ENCODE peak calls at places on chromosomes 4 and X, in four cellular contexts. W, I, C and Z are unnamed samples.

GRCh38 chr4:128979934-128980333 is 113.4 kb downstream of the SCLT1 start:
- DNase-seq in W (peak; percentile 93), I (no peak), C (peak; percentile 82), Z (no peak)

GRCh38 chr4:41640905-41641304 is 102.9 kb downstream of the LIMCH1 start:
- DNase-seq in C (no peak), I (no peak), W (no peak), Z (no peak)

GRCh38 chr4:112842513-112842912 is 205.6 kb downstream of the LARP7 start:
- DNase-seq in I (no peak), C (no peak), W (no peak), Z (no peak)

GRCh38 chr4:140609548-140610425 is 41.0 kb upstream of the UCP1 start:
- DNase-seq in C (peak; percentile 51), W (peak; percentile 36), I (no peak), Z (peak; percentile 79)

GRCh38 chr4:14783011-14783877 is 219.0 kb upstream of the CPEB2 start:
- DNase-seq in W (peak; percentile 63), C (peak; percentile 98), I (no peak), Z (no peak)

GRCh38 chrX:24259544-24260240 is 54.2 kb downstream of the SUPT20HL2 start:
- DNase-seq in W (peak; percentile 63), C (peak; percentile 67), I (peak; percentile 37), Z (peak; percentile 63)

GRCh38 chr4:146490106-146490505 is 31.6 kb downstream of the SLC10A7 start:
- DNase-seq in W (no peak), I (no peak), C (no peak), Z (no peak)

GRCh38 chrX:118498351-118498750 is 2.7 kb downstream of the DOCK11 start:
- DNase-seq in W (no peak), I (no peak), C (no peak), Z (no peak)

GRCh38 chrX:41588271-41588670 is 100.5 kb upstream of the GPR34 start:
- DNase-seq in C (no peak), W (no peak), I (no peak), Z (no peak)

GRCh38 chrX:119118780-119119395 is 8.7 kb downstream of the KIAA1210 start:
- DNase-seq in W (peak; percentile 24), I (peak; percentile 56), C (peak; percentile 41), Z (peak; percentile 71)

GRCh38 chrX:39507034-39507433 is 590.7 kb downstream of the BCOR start:
- DNase-seq in I (peak; percentile 83), W (no peak), C (no peak), Z (peak; percentile 12)

GRCh38 chr4:189084671-189085070 is 856.0 kb upstream of the FRG1 start:
- DNase-seq in W (no peak), C (no peak), I (no peak), Z (no peak)

GRCh38 chr4:140150636-140150885 is 3.4 kb downstream of the MAML3 start:
- DNase-seq in W (no peak), C (no peak), I (peak; percentile 89), Z (peak; percentile 79)

GRCh38 chr4:8101213-8101781 is 57.3 kb downstream of the ABLIM2 start:
- DNase-seq in I (no peak), W (no peak), C (peak; percentile 64), Z (no peak)

GRCh38 chr4:110085131-110085530 is 113.3 kb downstream of the ELOVL6 start:
- DNase-seq in C (peak; percentile 40), W (peak; percentile 38), I (no peak), Z (no peak)

GRCh38 chr4:151865744-151866143 is 104.9 kb upstream of the GATB start:
- DNase-seq in W (no peak), I (no peak), C (no peak), Z (no peak)

GRCh38 chrX:12567857-12568256 is 223.4 kb upstream of the PRPS2 start:
- DNase-seq in I (no peak), W (no peak), C (peak; percentile 28), Z (peak; percentile 48)

GRCh38 chr4:54912155-54912554 is 213.2 kb downstream of the KDR start:
- DNase-seq in W (no peak), I (no peak), C (no peak), Z (no peak)

GRCh38 chrX:143757375-143757774 is 36.8 kb upstream of the SPANXN2 start:
- DNase-seq in C (no peak), I (peak; percentile 7), W (no peak), Z (no peak)

GRCh38 chr4:85747871-85748491 is 273.0 kb downstream of the ARHGAP24 start:
- DNase-seq in W (peak; percentile 75), C (peak; percentile 80), I (peak; percentile 31), Z (peak; percentile 61)

GRCh38 chr4:111802191-111802590 is 343.1 kb upstream of the FAM241A start:
- DNase-seq in C (peak; percentile 33), W (no peak), I (no peak), Z (no peak)

GRCh38 chr4:156976147-156976546 is 4.5 kb upstream of the PDGFC start:
- DNase-seq in W (peak; percentile 92), C (peak; percentile 70), I (no peak), Z (no peak)

GRCh38 chr4:137421796-137422195 is 110.5 kb downstream of the PCDH18 start:
- DNase-seq in W (peak; percentile 50), C (no peak), I (no peak), Z (no peak)

GRCh38 chrX:37302569-37302968 is 46.6 kb upstream of the PRRG1 start:
- DNase-seq in W (peak; percentile 6), C (peak; percentile 20), I (peak; percentile 23), Z (no peak)

GRCh38 chr4:93337196-93337595 is 491.4 kb upstream of the ATOH1 start:
- DNase-seq in I (no peak), C (no peak), W (no peak), Z (no peak)

GRCh38 chr4:149711588-149711987 is 104.1 kb downstream of the IQCM start:
- DNase-seq in I (no peak), C (no peak), W (no peak), Z (no peak)

GRCh38 chr4:110508827-110509446 is 33.0 kb downstream of the ENPEP start:
- DNase-seq in I (no peak), W (peak; percentile 40), C (peak; percentile 40), Z (peak; percentile 69)

GRCh38 chr4:74047152-74047551 is 8.7 kb upstream of the CXCL3 start:
- DNase-seq in W (no peak), I (no peak), C (no peak), Z (no peak)

GRCh38 chr4:84470204-84470785 is 28.8 kb downstream of the NKX6-1 start:
- DNase-seq in I (no peak), W (no peak), C (no peak), Z (no peak)

DNA sequence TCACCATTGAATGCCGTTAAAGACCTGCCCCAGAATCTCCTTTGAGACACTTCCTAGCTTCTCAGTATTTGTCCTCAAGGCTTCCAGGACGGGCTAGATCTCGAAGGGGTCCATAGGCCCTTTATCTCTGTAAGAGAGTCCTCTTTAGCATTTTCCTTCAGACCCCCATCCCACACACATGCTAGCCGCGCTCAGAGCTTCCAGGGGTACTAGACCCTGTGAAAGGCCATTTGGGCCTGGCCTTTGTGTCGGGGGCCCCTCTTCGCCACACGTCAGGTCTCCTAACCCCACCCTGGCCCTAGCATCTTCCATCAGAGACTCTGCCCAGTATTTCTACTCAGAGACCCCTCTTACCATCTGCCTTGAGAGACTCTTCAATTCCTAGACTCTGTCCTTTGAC is 759 bp downstream of the UBA1 start:
- DNase-seq in C (no peak), I (no peak), W (no peak), Z (no peak)
- H3K4me3 ChIP-seq in C (peak overlapping the region; percentile 79), I (peak overlapping the region; percentile 89), W (peak overlapping the region; percentile 73), Z (peak overlapping the region; percentile 99)

GRCh38 chr4:143386812-143387211 is 50.1 kb downstream of the GAB1 start:
- DNase-seq in C (no peak), I (no peak), W (peak; percentile 34), Z (no peak)
- H3K4me3 ChIP-seq in C (no peak overlapping the region), I (no peak overlapping the region), W (no peak overlapping the region), Z (no peak overlapping the region)

GRCh38 chrX:18428006-18428405 is 2.6 kb downstream of the CDKL5 start:
- DNase-seq in W (no peak), C (no peak), I (no peak), Z (no peak)

GRCh38 chrX:18425199-18426003 is at the start of gene CDKL5:
- DNase-seq in W (peak; percentile 96), C (peak; percentile 88), I (peak; percentile 100), Z (peak; percentile 97)

GRCh38 chrX:18424482-18425198 is 768 bp upstream of the CDKL5 start:
- DNase-seq in W (peak; percentile 46), I (peak; percentile 77), C (peak; percentile 12), Z (peak; percentile 56)

GRCh38 chrX:18422886-18423285 is 2.5 kb upstream of the CDKL5 start:
- DNase-seq in W (no peak), C (no peak), I (no peak), Z (no peak)

DNA sequence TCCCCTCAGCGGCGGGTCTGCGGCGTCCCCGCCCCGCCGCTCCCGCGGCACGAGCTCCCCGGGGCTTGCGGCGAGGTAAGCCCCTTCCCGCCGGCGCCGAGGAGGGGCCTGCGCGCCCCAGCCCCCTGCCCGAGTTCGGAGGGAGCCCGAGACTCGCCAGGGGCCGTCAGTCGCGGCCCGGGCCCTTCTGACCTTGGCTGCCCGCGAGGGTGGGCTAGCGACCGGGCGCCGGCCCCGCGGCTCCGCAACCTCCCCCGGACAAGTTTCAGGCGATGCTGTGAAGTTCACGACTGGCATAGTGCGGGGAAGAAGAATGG is 554 bp downstream of the CDKL5 start:
- DNase-seq in W (no peak), C (no peak), I (no peak), Z (peak; percentile 20)
- H3K4me3 ChIP-seq in W (peak overlapping the region; percentile 72), C (peak overlapping the region; percentile 52), I (peak overlapping the region; percentile 76), Z (peak overlapping the region; percentile 92)

GRCh38 chrX:19750028-19750786 is 137.2 kb downstream of the SH3KBP1 start:
- DNase-seq in C (no peak), W (no peak), I (no peak), Z (no peak)
- H3K4me3 ChIP-seq in C (no peak overlapping the region), W (no peak overlapping the region), I (no peak overlapping the region), Z (no peak overlapping the region)